ENCODE peak calls at places on chromosomes 16 and 17, in ten cellular contexts. U, V, N, R, H, P, F, M, Q and L are unnamed samples.

GRCh38 chr16:54275956-54276355 is 10.6 kb downstream of the IRX3 start:
- DNase-seq in R (no peak), U (no peak), H (no peak), P (peak), Q (no peak), V (no peak), F (no peak), N (peak), M (no peak), L (no peak)

GRCh38 chr16:30473231-30474061 is 904 bp downstream of the ITGAL start:
- DNase-seq in R (no peak), N (no peak), P (peak), M (no peak), U (no peak), Q (no peak), H (no peak), V (no peak), F (no peak), L (no peak)

GRCh38 chr17:38702900-38703741 is 2.0 kb upstream of the MLLT6 start:
- DNase-seq in V (no peak), P (peak), M (peak), H (no peak), Q (peak), N (no peak), R (no peak), U (no peak), F (no peak), L (no peak)

GRCh38 chr16:56964243-56965148 is 2.7 kb downstream of the CETP start:
- DNase-seq in F (peak), H (peak), M (peak), P (peak), U (peak), V (no peak), N (peak), Q (peak), R (peak), L (peak)

GRCh38 chr17:49565948-49566491 is 9.7 kb upstream of the NXPH3 start:
- DNase-seq in V (no peak), Q (no peak), R (no peak), P (peak), M (no peak), F (no peak), N (peak), U (peak), H (no peak), L (no peak)

GRCh38 chr17:14813649-14814048 is 451.5 kb downstream of the PMP22 start:
- DNase-seq in N (no peak), P (no peak), M (peak), U (no peak), F (peak), H (no peak), R (peak), Q (peak), V (no peak), L (no peak)

GRCh38 chr17:79513805-79514535 is 96.9 kb downstream of the RBFOX3 start:
- DNase-seq in U (no peak), V (no peak), R (no peak), M (no peak), P (no peak), H (no peak), Q (peak), F (peak), N (no peak), L (no peak)

GRCh38 chr16:27922433-27922832 is 141.1 kb downstream of the GSG1L start:
- DNase-seq in F (no peak), R (peak), N (no peak), Q (no peak), M (peak), U (no peak), H (no peak), V (no peak), P (no peak), L (no peak)

GRCh38 chr17:64097196-64097936 is 32.6 kb downstream of the ERN1 start:
- DNase-seq in M (no peak), Q (no peak), U (no peak), N (no peak), R (no peak), F (no peak), V (no peak), P (no peak), H (no peak), L (no peak)

GRCh38 chr16:89315271-89315670 is 97.8 kb downstream of the ZNF778 start:
- DNase-seq in R (no peak), Q (no peak), H (no peak), M (no peak), N (no peak), V (no peak), F (no peak), U (no peak), P (no peak), L (no peak)

GRCh38 chr16:50293994-50294855 is 27.9 kb downstream of the ADCY7 start:
- DNase-seq in P (no peak), M (no peak), Q (no peak), V (no peak), N (no peak), H (no peak), F (no peak), U (no peak), R (no peak), L (no peak)

GRCh38 chr17:32123782-32124181 is 18.5 kb upstream of the RHOT1 start:
- DNase-seq in R (no peak), N (no peak), F (peak), H (no peak), M (no peak), U (peak), P (no peak), Q (no peak), V (no peak), L (peak)

GRCh38 chr16:35184356-35184870 is 1725.0 kb downstream of the TP53TG3F start:
- DNase-seq in P (no peak), F (no peak), N (no peak), U (no peak), M (no peak), H (no peak), V (no peak), R (no peak), Q (no peak), L (no peak)

GRCh38 chr17:12041316-12041715 is 20.6 kb downstream of the MAP2K4 start:
- DNase-seq in Q (no peak), V (no peak), N (no peak), U (no peak), R (no peak), M (no peak), P (no peak), F (peak), H (no peak), L (peak)

GRCh38 chr16:90000733-90001427 is 18.4 kb downstream of the DBNDD1 start:
- DNase-seq in M (no peak), U (no peak), N (no peak), P (no peak), R (no peak), V (no peak), Q (peak), F (no peak), H (no peak), L (no peak)

GRCh38 chr17:10589553-10590145 is 40.2 kb upstream of the MYH2 start:
- DNase-seq in M (no peak), F (no peak), Q (no peak), R (no peak), N (no peak), H (no peak), U (no peak), V (no peak), P (no peak), L (no peak)

GRCh38 chr17:43803758-43804157 is 23.5 kb downstream of the CFAP97D1 start:
- DNase-seq in M (peak), R (peak), V (no peak), H (no peak), Q (no peak), U (no peak), P (no peak), N (no peak), F (no peak), L (no peak)

GRCh38 chr16:17026600-17027242 is 444.0 kb downstream of the XYLT1 start:
- DNase-seq in M (no peak), Q (no peak), U (no peak), H (no peak), P (peak), N (no peak), F (no peak), V (no peak), R (no peak), L (no peak)

GRCh38 chr16:72189865-72190371 is 18.0 kb upstream of the PMFBP1 start:
- DNase-seq in V (no peak), U (peak), P (no peak), N (no peak), R (peak), M (no peak), F (peak), H (no peak), Q (no peak), L (no peak)

GRCh38 chr17:59812139-59812538 is 80.6 kb downstream of the TUBD1 start:
- DNase-seq in Q (no peak), R (no peak), N (no peak), H (no peak), M (no peak), V (no peak), F (no peak), U (no peak), P (no peak), L (no peak)

GRCh38 chr16:71229344-71229743 is 1.2 kb downstream of the HYDIN start:
- DNase-seq in H (no peak), P (no peak), U (no peak), Q (no peak), R (no peak), V (no peak), N (no peak), F (no peak), M (no peak), L (no peak)

GRCh38 chr16:71637398-71637797 is 11.4 kb downstream of the MARVELD3 start:
- DNase-seq in N (no peak), Q (no peak), V (no peak), M (peak), R (peak), H (no peak), U (no peak), F (no peak), P (no peak), L (no peak)

GRCh38 chr16:75062135-75062943 is 54.2 kb downstream of the LDHD start:
- DNase-seq in R (no peak), U (no peak), V (no peak), F (no peak), N (no peak), Q (no peak), P (no peak), M (no peak), H (no peak), L (no peak)

GRCh38 chr16:19179890-19180490 is 11.9 kb downstream of the SYT17 start:
- DNase-seq in M (peak), P (peak), Q (peak), F (peak), V (peak), R (peak), N (peak), H (no peak), U (peak), L (no peak)

GRCh38 chr17:40345161-40346034 is 19.1 kb downstream of the GJD3 start:
- DNase-seq in U (no peak), R (peak), F (peak), N (peak), H (no peak), P (peak), M (peak), Q (no peak), V (no peak), L (no peak)

GRCh38 chr16:35188288-35189155 is 1729.1 kb downstream of the TP53TG3F start:
- DNase-seq in F (peak), P (no peak), V (no peak), N (peak), R (peak), Q (peak), U (no peak), M (peak), H (no peak), L (no peak)

GRCh38 chr16:1543085-1543896 is 9.8 kb downstream of the TMEM204 start:
- DNase-seq in H (no peak), R (peak), Q (peak), V (no peak), F (peak), U (peak), M (peak), P (peak), N (peak), L (no peak)

GRCh38 chr16:23398987-23399805 is 53.8 kb downstream of the COG7 start:
- DNase-seq in P (no peak), R (peak), U (no peak), Q (no peak), M (peak), N (peak), F (no peak), V (no peak), H (no peak), L (no peak)

GRCh38 chr16:53131363-53132071 is 76.7 kb downstream of the CHD9 start:
- DNase-seq in M (peak), N (peak), P (peak), Q (peak), H (peak), V (no peak), U (peak), R (peak), F (peak), L (peak)

GRCh38 chr17:48596735-48597491 is 3.3 kb upstream of the HOXB5 start:
- DNase-seq in U (no peak), R (no peak), H (no peak), P (peak), Q (no peak), F (no peak), M (peak), V (no peak), N (no peak), L (no peak)

GRCh38 chr17:14926526-14927122 is 338.5 kb downstream of the PMP22 start:
- DNase-seq in P (peak), M (peak), Q (peak), V (peak), N (no peak), H (peak), U (peak), F (peak), R (peak), L (peak)

GRCh38 chr16:66478733-66479511 is 51.8 kb downstream of the BEAN1 start:
- DNase-seq in Q (peak), R (peak), V (peak), H (peak), N (peak), U (peak), M (peak), F (peak), P (peak), L (peak)

DNA sequence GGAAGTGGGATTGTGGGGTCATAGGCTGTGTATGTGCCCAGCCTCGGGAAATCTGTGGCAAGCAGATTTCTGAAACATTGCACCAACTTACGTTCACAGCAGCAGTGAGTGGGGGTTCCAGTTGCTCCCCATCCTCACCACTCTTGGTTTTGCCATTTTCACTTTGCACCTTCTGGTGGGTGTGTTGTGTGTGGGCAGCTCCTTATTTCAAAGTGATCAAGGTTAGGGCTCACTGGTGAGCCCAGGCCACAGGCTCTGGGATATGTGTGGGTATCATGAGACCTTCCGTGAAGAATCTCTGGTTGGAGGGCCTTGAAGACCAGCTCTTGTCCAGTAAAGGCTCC is 29.5 kb upstream of the PRM1 start:
- DNase-seq in V (no peak), U (no peak), R (no peak), N (no peak), H (no peak), F (no peak), Q (peak), P (no peak), M (no peak), L (no peak)
- H3K4me3 ChIP-seq in V (no peak), U (no peak), R (no peak), N (no peak), H (no peak), F (no peak), Q (peak), P (no peak), M (no peak), L (no peak)

DNA sequence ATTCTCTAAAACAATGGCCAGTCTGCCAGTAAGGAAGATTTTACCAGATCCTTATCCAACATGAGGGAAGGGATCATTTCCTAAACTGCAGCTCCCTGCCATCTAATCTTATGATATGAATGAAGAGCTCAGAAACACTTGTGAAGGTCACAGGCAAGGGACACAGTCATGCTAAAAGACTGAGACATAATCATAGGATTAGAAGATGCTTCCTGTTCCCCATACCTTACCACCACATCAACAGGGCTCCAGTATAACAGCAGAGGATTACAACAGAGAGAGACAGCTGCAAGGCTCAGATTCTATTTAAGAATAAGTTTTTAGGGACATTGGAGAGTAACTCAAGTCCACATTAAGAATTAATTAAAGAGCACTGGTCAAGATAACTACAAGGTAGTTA is 93.3 kb downstream of the BRIP1 start:
- DNase-seq in U (no peak), H (no peak), R (peak), Q (no peak), M (no peak), F (no peak), P (no peak), V (no peak), N (no peak), L (no peak)
- H3K27ac ChIP-seq in U (no peak), H (no peak), R (no peak), Q (no peak), M (no peak), F (no peak), P (no peak), V (no peak), N (no peak), L (no peak)

GRCh38 chr17:45342871-45343526 is 26.2 kb upstream of the MAP3K14 start:
- DNase-seq in R (no peak), H (no peak), M (no peak), U (no peak), P (peak), F (no peak), Q (no peak), V (no peak), N (peak), L (no peak)

GRCh38 chr17:45339646-45340605 is 23.1 kb upstream of the MAP3K14 start:
- DNase-seq in R (no peak), Q (no peak), M (no peak), H (no peak), F (no peak), V (no peak), N (no peak), P (peak), U (no peak), L (no peak)

GRCh38 chr17:45338996-45339535 is 22.2 kb upstream of the MAP3K14 start:
- DNase-seq in H (no peak), V (no peak), P (peak), U (no peak), F (no peak), N (peak), Q (no peak), M (no peak), R (no peak), L (no peak)

GRCh38 chr17:45342306-45342705 is 25.5 kb upstream of the MAP3K14 start:
- DNase-seq in N (peak), R (no peak), P (peak), Q (no peak), V (no peak), F (no peak), U (no peak), M (no peak), H (no peak), L (no peak)

GRCh38 chr17:45341389-45342158 is 24.8 kb upstream of the MAP3K14 start:
- DNase-seq in P (peak), N (peak), H (no peak), R (peak), M (peak), V (no peak), F (peak), U (peak), Q (no peak), L (peak)
- H3K4me3 ChIP-seq in P (no peak), N (no peak), H (no peak), R (no peak), M (peak), V (peak), F (peak), U (no peak), Q (no peak), L (no peak)

GRCh38 chr17:78345791-78346494 is 13.9 kb downstream of the SOCS3 start:
- DNase-seq in Q (no peak), N (no peak), F (no peak), V (no peak), M (no peak), R (no peak), H (no peak), U (no peak), P (no peak), L (no peak)

GRCh38 chr17:78348055-78348745 is 11.7 kb downstream of the SOCS3 start:
- DNase-seq in V (no peak), M (no peak), N (no peak), U (no peak), R (no peak), F (no peak), H (no peak), Q (no peak), P (no peak), L (no peak)

GRCh38 chr17:78347453-78347852 is 12.4 kb downstream of the SOCS3 start:
- DNase-seq in V (no peak), U (no peak), N (no peak), F (no peak), Q (no peak), R (no peak), H (no peak), P (no peak), M (no peak), L (no peak)

GRCh38 chr17:78345172-78345571 is 14.7 kb downstream of the SOCS3 start:
- DNase-seq in P (no peak), V (no peak), Q (no peak), M (no peak), H (no peak), U (no peak), R (no peak), N (no peak), F (no peak), L (no peak)

DNA sequence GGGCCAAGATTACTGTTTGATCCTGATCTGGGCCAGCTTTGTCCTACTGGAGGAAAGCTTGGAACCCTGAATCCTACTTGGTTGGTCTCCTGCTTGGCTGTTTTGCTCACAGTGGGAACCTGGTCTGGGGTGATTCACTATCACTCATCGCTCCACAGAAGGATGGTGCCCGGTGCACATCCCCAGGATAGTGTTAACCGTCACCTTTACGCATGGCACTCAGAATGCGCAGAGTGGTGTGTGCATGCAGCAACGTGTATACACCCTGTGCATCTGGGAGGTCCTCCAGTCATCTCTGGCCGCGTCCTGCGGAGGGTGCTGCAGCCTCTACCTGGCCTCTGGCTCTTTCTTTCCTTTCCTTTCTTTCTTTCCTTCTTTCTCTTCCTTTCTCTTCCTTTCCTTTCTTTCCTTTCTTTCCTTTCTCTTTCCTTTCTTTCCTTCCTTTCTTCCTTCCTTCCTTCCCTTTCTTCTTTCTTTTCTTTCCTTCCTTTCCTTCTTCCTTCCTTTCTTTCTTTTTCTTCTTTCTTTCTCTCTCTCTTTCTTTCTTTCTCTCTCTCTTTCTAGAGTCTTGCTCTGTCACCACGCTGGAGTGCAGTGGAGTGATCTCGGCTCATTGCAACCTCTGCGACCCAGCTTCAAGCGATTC is 13.1 kb downstream of the SOCS3 start:
- DNase-seq in M (peak), N (no peak), Q (no peak), H (no peak), V (no peak), R (no peak), P (no peak), F (no peak), U (no peak), L (no peak)
- H3K27ac ChIP-seq in M (no peak), N (no peak), Q (no peak), H (no peak), V (peak), R (no peak), P (no peak), F (peak), U (no peak), L (no peak)

GRCh38 chr16:59635674-59636073 is 901.6 kb upstream of the GOT2 start:
- DNase-seq in U (no peak), H (no peak), N (no peak), F (no peak), V (no peak), P (no peak), R (no peak), Q (no peak), M (no peak), L (peak)
- H3K4me3 ChIP-seq in U (no peak), H (no peak), N (no peak), F (no peak), V (no peak), P (no peak), R (no peak), Q (no peak), M (no peak), L (no peak)